ENCODE peak calls at places on chromosome 11, in nine cellular contexts. D is IMR-90, E is neural progenitor cell, Q is HAP-1, B is upper lobe of left lung, I is fibroblast of lung, V is HCT116, P is lung, G is K562. N is an unnamed sample.

GRCh38 chr11:6574816-6575715 is 28.4 kb downstream of the RRP8 start:
- DNase-seq in D (no peak), E (no peak), Q (no peak), B (no peak), I (no peak), V (no peak), P (no peak), G (no peak), N (no peak)

GRCh38 chr11:88402192-88402715 is 64.7 kb upstream of the CTSC start:
- DNase-seq in D (peak; percentile 90), E (peak; percentile 7), Q (no peak), B (no peak), I (peak; percentile 78), V (no peak), P (no peak), G (no peak), N (no peak)

GRCh38 chr11:57568330-57568766 is 876 bp upstream of the UBE2L6 start:
- DNase-seq in D (peak; percentile 67), E (no peak), Q (no peak), B (no peak), I (peak; percentile 79), V (peak; percentile 56), P (peak; percentile 85), G (no peak), N (peak; percentile 92)

GRCh38 chr11:73862971-73863370 is 13.7 kb downstream of the COA4 start:
- DNase-seq in D (no peak), E (no peak), Q (no peak), B (no peak), I (no peak), V (no peak), P (no peak), G (no peak), N (no peak)

GRCh38 chr11:17521106-17521900 is 22.9 kb downstream of the USH1C start:
- DNase-seq in D (no peak), E (no peak), Q (no peak), B (no peak), I (no peak), V (no peak), P (no peak), G (no peak), N (no peak)

GRCh38 chr11:20293531-20293930 is 70.0 kb upstream of the HTATIP2 start:
- DNase-seq in D (no peak), E (no peak), Q (no peak), B (no peak), I (no peak), V (no peak), P (no peak), G (no peak), N (no peak)

GRCh38 chr11:111107501-111107900 is 138.0 kb upstream of the POU2AF2 start:
- DNase-seq in D (no peak), E (no peak), Q (no peak), B (no peak), I (no peak), V (no peak), P (no peak), G (no peak), N (no peak)

GRCh38 chr11:61158691-61159381 is 2.4 kb downstream of the VPS37C start:
- DNase-seq in D (peak; percentile 89), E (no peak), Q (no peak), B (no peak), I (peak; percentile 62), V (no peak), P (no peak), G (no peak), N (no peak)

GRCh38 chr11:9231848-9232177 is 33.3 kb downstream of the DENND5A start:
- DNase-seq in D (peak; percentile 72), E (no peak), Q (peak; percentile 85), B (no peak), I (peak; percentile 81), V (no peak), P (no peak), G (no peak), N (peak; percentile 26)

DNA sequence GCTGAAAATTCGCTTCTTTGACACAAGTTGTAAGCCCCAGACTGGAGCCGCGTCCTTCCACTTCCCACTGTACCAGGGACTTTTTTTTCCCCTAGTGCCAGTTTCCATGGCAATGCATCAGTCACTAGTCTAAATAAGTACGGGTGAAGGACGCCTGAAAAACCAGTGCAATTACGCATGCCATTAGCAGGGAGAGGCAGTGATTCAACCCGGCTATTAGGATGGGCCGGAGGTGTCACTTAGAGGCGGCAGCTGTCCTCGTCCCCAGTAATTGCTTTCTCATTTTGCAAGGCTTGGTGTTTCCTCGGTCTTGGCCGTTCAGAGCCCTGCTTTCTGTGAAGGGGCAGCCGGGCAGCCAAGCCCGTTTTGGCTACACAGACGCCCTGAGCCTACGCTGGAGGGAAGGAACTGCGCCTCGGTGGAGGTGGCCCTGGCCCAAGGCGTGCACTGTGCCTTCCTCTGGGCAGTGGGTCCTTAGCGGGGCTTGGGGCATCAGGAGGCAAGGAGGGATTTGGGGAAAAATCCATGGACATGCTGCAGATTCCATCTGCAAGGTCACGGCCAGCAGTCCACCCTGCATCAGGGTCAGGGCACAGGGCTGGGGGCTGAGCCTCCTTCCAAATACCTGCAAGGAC is 319.7 kb downstream of the CTTN start:
- DNase-seq in D (no peak), E (no peak), Q (no peak), B (no peak), I (no peak), V (no peak), P (no peak), G (no peak), N (no peak)
- H3K9me3 ChIP-seq in D (no peaks in the 10 kb centered on the region), E (no peaks in the 10 kb centered on the region), Q (no peaks in the 10 kb centered on the region), B (no peaks in the 10 kb centered on the region), I (no peaks in the 10 kb centered on the region), V (no peaks in the 10 kb centered on the region), P (no peaks in the 10 kb centered on the region), G (no peaks in the 10 kb centered on the region), N (no peaks in the 10 kb centered on the region)

DNA sequence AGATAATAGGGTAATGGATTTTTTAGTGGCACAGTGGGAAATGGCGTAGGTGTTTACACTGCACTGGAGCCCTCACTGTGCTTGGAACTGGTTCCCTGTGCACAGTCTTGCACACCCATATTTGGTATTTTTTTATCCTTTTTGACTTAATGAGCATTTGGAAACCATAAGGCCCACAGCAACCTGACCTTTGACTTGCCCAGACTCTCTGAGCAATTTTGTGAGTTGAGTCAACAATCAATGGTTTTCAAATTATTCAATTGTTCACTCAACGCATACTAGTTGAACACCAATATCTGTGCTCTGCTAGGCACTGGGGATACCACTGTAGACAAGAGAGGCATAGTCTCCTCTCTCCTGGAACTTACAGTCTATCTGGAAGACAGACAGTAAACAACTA is 14.3 kb downstream of the CD44 start:
- DNase-seq in D (no peak), E (no peak), Q (no peak), B (no peak), I (no peak), V (no peak), P (no peak), G (no peak), N (no peak)
- H3K4me1 ChIP-seq in D (peaks cover 34% of the 10 kb centered on the region), E (peaks cover 5% of the 10 kb centered on the region), Q (no peaks in the 10 kb centered on the region), B (peaks cover 57% of the 10 kb centered on the region), I (peaks cover 13% of the 10 kb centered on the region), V (peaks cover 82% of the 10 kb centered on the region), P (peaks cover 14% of the 10 kb centered on the region), G (no peaks in the 10 kb centered on the region), N (peaks cover 11% of the 10 kb centered on the region)

DNA sequence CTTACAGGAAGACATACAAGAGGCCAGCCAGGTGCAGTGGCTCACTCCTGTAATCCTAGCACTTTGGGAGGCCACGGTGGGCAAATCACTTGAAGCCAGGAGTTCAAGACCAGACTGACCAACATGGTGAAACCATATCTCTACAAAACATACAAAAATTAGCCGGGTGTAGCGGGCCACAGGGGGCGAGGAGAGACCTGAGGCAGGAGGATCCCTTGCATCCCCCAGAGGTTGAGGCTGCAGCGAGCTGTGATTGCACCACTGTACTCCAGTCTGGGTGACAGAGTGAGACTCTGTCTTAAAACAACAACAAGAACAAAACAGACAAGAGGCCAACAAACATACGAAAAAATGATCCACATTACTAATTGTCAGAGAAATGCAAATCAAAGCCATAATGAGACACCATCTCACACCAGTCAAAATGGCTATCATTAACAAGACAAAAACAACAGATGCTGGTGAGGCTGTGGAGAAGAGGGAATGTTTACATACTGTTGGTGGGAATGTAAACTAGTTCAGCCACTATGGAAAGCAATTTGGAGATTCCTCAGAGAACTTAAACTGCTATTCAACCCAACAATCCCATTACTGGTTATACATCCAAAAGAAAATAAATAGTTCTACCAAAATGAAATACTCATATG is 498.8 kb upstream of the ARHGAP42 start:
- DNase-seq in D (no peak), E (no peak), Q (no peak), B (no peak), I (no peak), V (no peak), P (no peak), G (no peak), N (no peak)
- H3K9me3 ChIP-seq in D (no peaks in the 10 kb centered on the region), E (no peaks in the 10 kb centered on the region), Q (no peaks in the 10 kb centered on the region), B (no peaks in the 10 kb centered on the region), I (no peaks in the 10 kb centered on the region), V (no peaks in the 10 kb centered on the region), P (no peaks in the 10 kb centered on the region), G (peaks cover 1% of the 10 kb centered on the region), N (no peaks in the 10 kb centered on the region)

GRCh38 chr11:34379081-34379480 is 21.3 kb upstream of the ABTB2 start:
- DNase-seq in D (peak; percentile 36), E (no peak), Q (no peak), B (no peak), I (peak; percentile 31), V (no peak), P (no peak), G (no peak), N (no peak)
- H3K4me1 ChIP-seq in D (peaks cover 3% of the 10 kb centered on the region), E (no peaks in the 10 kb centered on the region), Q (peaks cover 11% of the 10 kb centered on the region), B (no peaks in the 10 kb centered on the region), I (peaks cover 3% of the 10 kb centered on the region), V (peaks cover 7% of the 10 kb centered on the region), P (no peaks in the 10 kb centered on the region), G (no peaks in the 10 kb centered on the region), N (no peaks in the 10 kb centered on the region)

GRCh38 chr11:95793111-95793510 is 2.8 kb downstream of the CEP57 start:
- DNase-seq in D (no peak), E (no peak), Q (no peak), B (no peak), I (no peak), V (no peak), P (no peak), G (no peak), N (no peak)

GRCh38 chr11:95795627-95796308 is 5.5 kb downstream of the CEP57 start:
- DNase-seq in D (no peak), E (no peak), Q (no peak), B (no peak), I (no peak), V (no peak), P (no peak), G (no peak), N (no peak)

GRCh38 chr11:95792700-95793099 is 2.4 kb downstream of the CEP57 start:
- DNase-seq in D (no peak), E (no peak), Q (no peak), B (no peak), I (no peak), V (no peak), P (no peak), G (no peak), N (no peak)

GRCh38 chr11:95792200-95792599 is 1.9 kb downstream of the CEP57 start:
- DNase-seq in D (no peak), E (no peak), Q (no peak), B (no peak), I (no peak), V (no peak), P (no peak), G (no peak), N (no peak)

DNA sequence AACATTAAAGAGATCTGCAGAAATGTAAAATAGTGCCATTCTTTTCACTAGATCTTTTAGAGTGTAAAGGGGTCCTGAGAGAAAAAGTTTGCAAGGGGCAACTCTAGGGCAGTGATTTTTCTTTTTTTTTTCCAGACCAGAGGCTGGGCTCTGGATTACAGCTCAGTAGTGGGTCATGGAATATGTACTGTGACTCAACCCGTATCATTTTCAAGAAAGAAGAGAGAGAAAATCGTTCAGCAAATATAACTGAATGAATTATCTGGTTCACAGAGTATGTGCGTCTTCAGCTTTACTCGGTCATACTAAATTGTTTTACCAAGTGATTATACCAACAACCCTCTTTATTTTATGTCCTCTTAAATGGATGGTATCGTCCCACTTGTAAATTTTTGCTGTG is 3.8 kb downstream of the CEP57 start:
- DNase-seq in D (peak; percentile 26), E (no peak), Q (no peak), B (no peak), I (no peak), V (no peak), P (no peak), G (no peak), N (no peak)
- H3K9me3 ChIP-seq in D (no peaks in the 10 kb centered on the region), E (no peaks in the 10 kb centered on the region), Q (no peaks in the 10 kb centered on the region), B (no peaks in the 10 kb centered on the region), I (no peaks in the 10 kb centered on the region), V (no peaks in the 10 kb centered on the region), P (no peaks in the 10 kb centered on the region), G (no peaks in the 10 kb centered on the region), N (no peaks in the 10 kb centered on the region)